ENCODE peak calls at places on chromosomes 11 and 22, in six cellular contexts. Y, P, X, G, T and H are unnamed samples.

GRCh38 chr22:20425821-20426615 is 11.6 kb downstream of the SCARF2 start:
- DNase-seq in T (no peak), P (no peak), Y (no peak), G (no peak), X (no peak), H (no peak)

GRCh38 chr11:6298605-6299004 is 21.7 kb downstream of the CAVIN3 start:
- DNase-seq in T (no peak), Y (peak; percentile 23), P (peak; percentile 45), G (no peak), X (no peak), H (no peak)

GRCh38 chr22:17369553-17370035 is 334 bp downstream of the CECR2 start:
- DNase-seq in P (no peak), G (peak; percentile 51), Y (no peak), X (no peak), T (peak; percentile 37), H (no peak)

GRCh38 chr11:14223636-14224035 is 135.3 kb downstream of the RRAS2 start:
- DNase-seq in P (no peak), G (no peak), Y (no peak), T (no peak), X (no peak), H (no peak)

GRCh38 chr11:125645871-125646270 is 20.9 kb downstream of the CHEK1 start:
- DNase-seq in T (no peak), P (no peak), X (no peak), G (no peak), Y (no peak), H (no peak)

GRCh38 chr22:24819941-24820461 is 14.0 kb downstream of the SGSM1 start:
- DNase-seq in Y (peak; percentile 32), X (no peak), P (no peak), T (no peak), G (no peak), H (no peak)

GRCh38 chr22:41314821-41315220 is 13.5 kb downstream of the ZC3H7B start:
- DNase-seq in X (no peak), Y (no peak), T (no peak), P (no peak), G (no peak), H (no peak)

GRCh38 chr11:38365274-38365673 is 1767.2 kb upstream of the RAG2 start:
- DNase-seq in P (no peak), T (no peak), G (no peak), Y (no peak), X (no peak), H (no peak)

GRCh38 chr22:43231724-43232034 is 44.7 kb upstream of the TTLL12 start:
- DNase-seq in P (no peak), G (no peak), X (no peak), T (no peak), Y (no peak), H (no peak)

GRCh38 chr11:61702701-61703312 is 22.6 kb downstream of the DAGLA start:
- DNase-seq in X (no peak), Y (no peak), P (no peak), T (no peak), G (no peak), H (no peak)

GRCh38 chr22:37675930-37676571 is 615 bp downstream of the LGALS1 start:
- DNase-seq in G (peak; percentile 39), P (peak; percentile 32), Y (no peak), T (no peak), X (no peak), H (no peak)